ENCODE peak calls at places on chromosomes 7 and 10, in four cellular contexts. T is iPS-NIHi11, Q is NCI-H1417, B is RWPE1. G is an unnamed sample.

GRCh38 chr7:70579397-70580097 is 552.4 kb upstream of the GALNT17 start:
- DNase-seq in T (no peak), Q (no peak), B (no peak), G (no peak)

GRCh38 chr10:22475857-22476600 is 130.7 kb downstream of the SPAG6 start:
- DNase-seq in T (peak; percentile 65), Q (peak; percentile 38), B (no peak), G (no peak)

GRCh38 chr10:79098596-79099015 is 29.8 kb downstream of the ZMIZ1 start:
- DNase-seq in T (no peak), Q (no peak), B (no peak), G (no peak)

GRCh38 chr7:20236790-20237189 is 19.6 kb upstream of the MACC1 start:
- DNase-seq in T (no peak), Q (no peak), B (no peak), G (no peak)

GRCh38 chr7:38186593-38187314 is 8.7 kb downstream of the STARD3NL start:
- DNase-seq in T (no peak), Q (no peak), B (peak; percentile 42), G (no peak)

GRCh38 chr10:122494833-122495232 is 33.5 kb downstream of the HTRA1 start:
- DNase-seq in T (no peak), Q (no peak), B (peak; percentile 90), G (peak; percentile 14)

GRCh38 chr7:157663061-157663863 is 326.5 kb downstream of the DNAJB6 start:
- DNase-seq in T (no peak), Q (no peak), B (no peak), G (no peak)

GRCh38 chr10:18079665-18080295 is 60.4 kb upstream of the CACNB2 start:
- DNase-seq in T (no peak), Q (no peak), B (no peak), G (no peak)

GRCh38 chr7:27202018-27202740 is 2.3 kb upstream of the HOXA13 start:
- DNase-seq in T (no peak), Q (no peak), B (no peak), G (no peak)

GRCh38 chr10:104329754-104330153 is 8.5 kb downstream of the ITPRIP start:
- DNase-seq in T (no peak), Q (no peak), B (no peak), G (no peak)

GRCh38 chr10:24891823-24892222 is 60.6 kb downstream of the PRTFDC1 start:
- DNase-seq in T (no peak), Q (no peak), B (no peak), G (no peak)

GRCh38 chr10:21599582-21599981 is 65.5 kb downstream of the MLLT10 start:
- DNase-seq in T (no peak), Q (no peak), B (no peak), G (no peak)

GRCh38 chr10:119871881-119872609 is 598 bp downstream of the MCMBP start:
- DNase-seq in T (peak; percentile 79), Q (peak; percentile 72), B (peak; percentile 48), G (no peak)

GRCh38 chr7:140591178-140591902 is 49.3 kb downstream of the DENND2A start:
- DNase-seq in T (no peak), Q (no peak), B (peak; percentile 4), G (no peak)

GRCh38 chr7:15867441-15867840 is 181.0 kb upstream of the MEOX2 start:
- DNase-seq in T (no peak), Q (no peak), B (no peak), G (no peak)

GRCh38 chr10:116538992-116539391 is 6.7 kb upstream of the PNLIP start:
- DNase-seq in T (no peak), Q (no peak), B (no peak), G (no peak)

GRCh38 chr10:121469797-121470606 is 128.2 kb downstream of the FGFR2 start:
- DNase-seq in T (no peak), Q (no peak), B (no peak), G (no peak)

GRCh38 chr7:47392241-47392759 is 189.6 kb downstream of the TNS3 start:
- DNase-seq in T (no peak), Q (no peak), B (no peak), G (peak; percentile 38)

GRCh38 chr10:4519691-4520402 is 306.2 kb upstream of the AKR1E2 start:
- DNase-seq in T (no peak), Q (no peak), B (peak; percentile 76), G (no peak)

GRCh38 chr7:6691609-6692106 is 15.1 kb downstream of the ZNF12 start:
- DNase-seq in T (no peak), Q (peak; percentile 40), B (no peak), G (no peak)

GRCh38 chr7:92133737-92134270 is 473 bp downstream of the CYP51A1 start:
- DNase-seq in T (peak; percentile 80), Q (peak; percentile 92), B (peak; percentile 48), G (peak; percentile 86)

GRCh38 chr10:110717830-110718595 is 73.9 kb downstream of the RBM20 start:
- DNase-seq in T (no peak), Q (no peak), B (no peak), G (no peak)

GRCh38 chr7:41824284-41824683 is 121.4 kb upstream of the INHBA start:
- DNase-seq in T (no peak), Q (no peak), B (no peak), G (no peak)

GRCh38 chr10:43214071-43214955 is 52.6 kb downstream of the RASGEF1A start:
- DNase-seq in T (no peak), Q (no peak), B (peak; percentile 27), G (no peak)

GRCh38 chr10:46226900-46227558 is 59.8 kb upstream of the ANTXRL start:
- DNase-seq in T (no peak), Q (no peak), B (no peak), G (no peak)

GRCh38 chr7:44930921-44931320 is 45.6 kb upstream of the PURB start:
- DNase-seq in T (no peak), Q (no peak), B (no peak), G (no peak)

GRCh38 chr10:69573056-69573806 is at the start of gene NEUROG3:
- DNase-seq in T (peak; percentile 68), Q (peak; percentile 50), B (no peak), G (no peak)

GRCh38 chr10:45375716-45376231 is 1.8 kb downstream of the ALOX5 start:
- DNase-seq in T (no peak), Q (no peak), B (no peak), G (no peak)